ENCODE peak calls at places on chromosomes 11 and 22, in four cellular contexts. Z is A549, D is K562, L is GM12878. S is an unnamed sample.

GRCh38 chr11:2779981-2780849 is 80.4 kb upstream of the KCNQ1OT1 start:
- DNase-seq in Z (no peak), L (no peak), D (peak), S (peak)

GRCh38 chr11:113881856-113882255 is 6.5 kb upstream of the USP28 start:
- DNase-seq in D (peak), Z (no peak), L (no peak), S (no peak)

GRCh38 chr11:16126361-16126760 is 230.0 kb downstream of the SOX6 start:
- DNase-seq in D (peak), Z (no peak), L (no peak), S (peak)

GRCh38 chr11:75474240-75474639 is 41.2 kb upstream of the KLHL35 start:
- DNase-seq in Z (no peak), L (no peak), D (no peak), S (no peak)

GRCh38 chr11:32121012-32121411 is 30.1 kb downstream of the RCN1 start:
- DNase-seq in D (no peak), Z (no peak), L (no peak), S (no peak)

GRCh38 chr11:125167954-125168821 is 3.6 kb downstream of the PKNOX2 start:
- DNase-seq in D (no peak), Z (no peak), L (no peak), S (no peak)

GRCh38 chr11:133681901-133682300 is 149.6 kb upstream of the OPCML start:
- DNase-seq in D (no peak), Z (no peak), L (no peak), S (no peak)

GRCh38 chr22:16932577-16932976 is 75.4 kb downstream of the GAB4 start:
- DNase-seq in Z (peak), L (no peak), D (peak), S (peak)

GRCh38 chr22:21990449-21991308 is 8.1 kb upstream of the TOP3B start:
- DNase-seq in D (no peak), Z (no peak), L (no peak), S (no peak)

GRCh38 chr11:118998822-118999221 is 884 bp downstream of the CENATAC start:
- DNase-seq in D (peak), Z (peak), L (no peak), S (peak)

GRCh38 chr11:116193321-116194114 is 579.3 kb downstream of the BUD13 start:
- DNase-seq in Z (peak), L (no peak), D (no peak), S (peak)

GRCh38 chr22:44047891-44048301 is 23.8 kb downstream of the PARVB start:
- DNase-seq in D (no peak), Z (no peak), L (no peak), S (no peak)

GRCh38 chr11:31757245-31757835 is 53.8 kb downstream of the PAX6 start:
- DNase-seq in Z (no peak), D (no peak), L (no peak), S (no peak)

DNA sequence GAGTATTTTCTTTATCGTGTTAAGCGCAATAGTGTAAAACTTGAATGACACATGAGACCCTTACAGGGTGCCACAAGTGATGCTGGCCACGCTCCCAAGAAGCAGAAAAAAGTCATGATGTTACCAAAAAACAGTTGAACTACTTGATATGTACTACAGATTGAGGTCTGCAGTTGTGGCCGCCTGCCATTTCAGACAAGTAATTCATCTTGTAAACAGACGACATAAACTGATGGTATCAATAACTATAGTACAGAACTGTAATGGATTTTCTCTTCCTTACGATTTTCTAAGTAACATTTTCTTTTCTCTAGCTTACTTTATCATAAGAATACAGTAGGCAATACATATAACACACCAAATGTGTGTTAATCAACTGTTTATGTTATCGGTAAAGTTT is 5.5 kb downstream of the CD59 start:
- DNase-seq in D (peak), Z (no peak), L (no peak), S (no peak)
- TF ChIP-seq POLR2AphosphoS2 in D (no peak), Z (no peak), L (no peak), S (no peak)

DNA sequence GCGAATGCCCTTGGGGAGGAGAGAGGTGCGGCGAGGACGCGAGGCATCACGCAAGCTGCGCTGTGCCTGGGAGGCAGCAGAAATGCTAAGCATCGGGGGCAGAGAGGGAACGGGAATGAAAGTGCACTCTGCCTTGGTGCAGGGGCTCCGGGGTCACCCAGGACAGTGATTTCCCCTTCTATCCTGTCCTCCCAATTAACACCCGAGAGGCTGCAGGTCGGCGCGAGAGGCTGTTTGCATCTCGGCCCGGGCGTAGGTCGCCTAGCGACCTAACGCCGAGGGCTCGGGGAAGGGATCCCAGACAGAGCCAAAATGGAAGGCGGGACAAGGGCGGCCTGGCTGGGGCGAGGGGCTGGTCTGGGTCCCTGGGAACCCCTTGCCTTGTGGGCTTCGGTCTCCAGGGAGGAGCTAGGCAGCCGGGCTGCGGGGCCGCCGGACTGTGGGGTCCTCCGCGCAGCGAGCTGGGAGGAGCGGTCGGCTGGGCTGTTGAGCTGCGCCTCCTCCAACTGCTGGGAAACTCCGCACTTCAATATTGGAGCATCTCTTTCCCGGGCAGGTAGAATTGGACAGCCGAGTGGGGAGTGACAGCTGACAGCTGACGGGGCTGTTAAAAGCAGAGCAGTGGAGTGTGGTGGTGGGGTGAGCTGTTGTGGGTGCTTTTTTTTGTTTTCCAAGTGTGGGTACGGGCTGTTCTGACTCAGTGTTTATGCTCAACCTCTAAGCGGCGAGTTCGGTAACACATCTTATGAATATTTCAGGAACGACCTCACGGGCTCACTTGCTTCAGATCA is 694 bp downstream of the ELMOD1 start:
- DNase-seq in D (no peak), L (no peak), Z (no peak), S (no peak)
- TF ChIP-seq POLR2AphosphoS2 in D (no peak), L (no peak), Z (no peak), S (no peak)

DNA sequence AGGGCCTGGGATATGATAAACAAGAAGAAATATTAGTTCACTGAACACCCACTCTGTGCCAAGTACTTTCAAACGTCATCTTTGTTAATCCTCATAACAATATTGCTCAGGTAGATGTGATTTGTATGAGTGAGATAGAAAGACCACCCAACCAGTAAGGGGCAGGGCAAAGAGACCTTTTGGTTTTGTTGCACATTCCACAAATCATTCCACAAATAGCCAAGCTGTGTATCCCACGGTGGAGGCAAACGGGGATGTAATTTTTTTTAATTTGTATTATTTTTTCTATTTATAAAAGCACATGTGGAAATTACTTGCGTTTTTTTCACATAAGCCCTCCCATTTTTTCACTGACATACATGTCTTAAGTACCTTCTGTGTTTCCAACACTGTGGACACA is 29.0 kb downstream of the LAYN start:
- DNase-seq in D (no peak), L (no peak), Z (no peak), S (no peak)
- TF ChIP-seq POLR2AphosphoS2 in D (no peak), L (no peak), Z (no peak), S (no peak)

GRCh38 chr11:61787928-61788491 is 4.4 kb downstream of the TMEM258 start:
- DNase-seq in Z (peak), D (peak), L (no peak), S (peak)
- TF ChIP-seq POLR2AphosphoS2 in Z (peak), D (no peak), L (no peak), S (no peak)

GRCh38 chr11:73047773-73048371 is 94.2 kb downstream of the FCHSD2 start:
- DNase-seq in L (peak), D (no peak), Z (no peak), S (no peak)
- TF ChIP-seq POLR2AphosphoS2 in L (no peak), D (no peak), Z (no peak), S (no peak)

GRCh38 chr11:47055534-47055933 is 119.0 kb downstream of the CSTPP1 start:
- DNase-seq in D (no peak), Z (no peak), L (no peak), S (no peak)
- TF ChIP-seq POLR2AphosphoS2 in D (no peak), Z (no peak), L (no peak), S (no peak)

GRCh38 chr22:49502126-49502826 is 325.4 kb downstream of the BRD1 start:
- DNase-seq in Z (peak), L (no peak), D (no peak), S (peak)
- TF ChIP-seq POLR2AphosphoS2 in Z (no peak), L (no peak), D (no peak), S (no peak)

GRCh38 chr11:44904261-44905080 is 46.2 kb downstream of the TP53I11 start:
- DNase-seq in D (peak), Z (no peak), L (no peak), S (no peak)
- TF ChIP-seq POLR2AphosphoS2 in D (no peak), Z (no peak), L (no peak), S (no peak)

DNA sequence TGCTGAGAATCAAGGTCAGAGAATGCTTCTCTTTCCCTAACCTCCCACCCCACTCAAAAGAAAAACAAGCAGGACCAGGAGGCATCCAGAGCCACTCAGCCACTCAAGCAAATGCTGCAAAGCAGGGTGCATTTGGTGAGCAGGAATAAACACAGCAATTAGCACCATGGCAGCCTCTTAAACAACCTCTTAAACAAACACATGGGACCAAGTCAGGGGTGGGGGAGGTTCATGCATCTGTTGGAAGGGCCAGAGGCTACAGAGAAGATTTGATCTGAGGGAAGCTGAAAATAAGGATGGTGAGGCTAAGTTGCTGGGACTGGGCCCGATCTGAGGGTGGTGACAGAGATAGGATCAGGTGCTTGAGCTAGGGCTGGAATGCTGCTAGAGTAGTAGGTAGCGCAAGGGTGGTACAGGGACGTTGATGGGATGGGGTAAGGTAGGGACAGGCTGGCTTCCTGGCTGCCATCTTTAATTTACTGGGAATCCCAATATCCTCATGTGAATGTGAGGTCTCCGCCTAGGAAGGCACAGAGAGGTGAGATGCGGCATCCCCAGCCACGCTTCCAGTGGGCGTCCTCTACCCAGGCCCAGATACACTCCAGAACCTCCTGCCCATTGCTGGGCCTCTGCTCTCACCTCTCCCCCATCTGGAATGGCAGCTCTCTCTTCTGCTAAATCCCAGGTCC is 26.6 kb upstream of the LMO1 start:
- DNase-seq in D (no peak), Z (no peak), L (no peak), S (no peak)
- TF ChIP-seq POLR2AphosphoS2 in D (no peak), Z (no peak), L (no peak), S (no peak)

GRCh38 chr11:1228183-1228821 is 5.4 kb downstream of the MUC5B start:
- DNase-seq in Z (no peak), L (no peak), D (no peak), S (no peak)
- TF ChIP-seq POLR2AphosphoS2 in Z (no peak), L (no peak), D (no peak), S (no peak)